ENCODE peak calls at places on chromosomes 1 and 21, in five cellular contexts. A, X, G, P and T are unnamed samples.

GRCh38 chr1:113391643-113392271 is 1.4 kb downstream of the MAGI3 start:
- DNase-seq in A (no peak), X (no peak), G (no peak), P (no peak), T (no peak)

GRCh38 chr1:155083865-155084721 is 5.5 kb downstream of the EFNA3 start:
- DNase-seq in A (peak; percentile 65), X (no peak), G (no peak), P (peak; percentile 52), T (peak; percentile 58)

GRCh38 chr1:230379462-230379861 is 46.7 kb downstream of the PGBD5 start:
- DNase-seq in A (no peak), X (no peak), G (no peak), P (no peak), T (no peak)

GRCh38 chr21:44925027-44925755 is 4.5 kb upstream of the ITGB2 start:
- DNase-seq in A (no peak), X (no peak), G (no peak), P (no peak), T (no peak)

GRCh38 chr1:227889863-227890405 is 57.8 kb downstream of the WNT9A start:
- DNase-seq in A (no peak), X (no peak), G (no peak), P (peak; percentile 0), T (peak; percentile 8)

GRCh38 chr21:45575993-45576837 is 34.0 kb upstream of the SLC19A1 start:
- DNase-seq in A (no peak), X (no peak), G (no peak), P (no peak), T (no peak)

GRCh38 chr21:14075346-14076142 is 135.2 kb downstream of the LIPI start:
- DNase-seq in A (no peak), X (no peak), G (no peak), P (no peak), T (no peak)

GRCh38 chr1:167829868-167830267 is 84.1 kb downstream of the ADCY10 start:
- DNase-seq in A (no peak), X (no peak), G (no peak), P (no peak), T (no peak)

GRCh38 chr1:165539306-165539705 is 4.5 kb upstream of the LRRC52 start:
- DNase-seq in A (no peak), X (no peak), G (no peak), P (no peak), T (no peak)

GRCh38 chr1:38804062-38804886 is 55.3 kb downstream of the RRAGC start:
- DNase-seq in A (no peak), X (no peak), G (peak; percentile 55), P (no peak), T (no peak)

GRCh38 chr21:46168659-46169386 is 13.4 kb upstream of the FTCD start:
- DNase-seq in A (no peak), X (peak; percentile 9), G (no peak), P (no peak), T (peak; percentile 4)

GRCh38 chr1:231603598-231604275 is 22.9 kb upstream of the DISC1 start:
- DNase-seq in A (no peak), X (no peak), G (peak; percentile 76), P (peak; percentile 24), T (peak; percentile 41)

GRCh38 chr21:38819719-38820147 is 14.0 kb downstream of the ETS2 start:
- DNase-seq in A (peak; percentile 56), X (no peak), G (no peak), P (no peak), T (no peak)

GRCh38 chr1:94755675-94756074 is 64.5 kb upstream of the SLC44A3 start:
- DNase-seq in A (no peak), X (no peak), G (no peak), P (no peak), T (peak; percentile 42)

GRCh38 chr1:175319112-175319911 is 126.7 kb upstream of the KIAA0040 start:
- DNase-seq in A (peak; percentile 73), X (peak; percentile 81), G (peak; percentile 85), P (peak; percentile 71), T (peak; percentile 84)

GRCh38 chr1:6054596-6054995 is 8.9 kb downstream of the KCNAB2 start:
- DNase-seq in A (no peak), X (no peak), G (no peak), P (no peak), T (no peak)